ENCODE peak calls at places on chromosome 13, in six cellular contexts. I is KG1; E is H9; H is astrocyte; B is stimulated activated CD4-positive, alpha-beta T cell treated with anti-CD3 and anti-CD28 coated beads, Interleukin-2, amount 100 ng/mL, for 24 hours; L is NCI-H748 treated with DMSO at 0.1 percent for 48 hours. W is an unnamed sample.

GRCh38 chr13:27334774-27335490 is 64.3 kb downstream of the RASL11A start:
- DNase-seq in I (no peak), B (no peak), L (no peak), H (peak; percentile 46), E (no peak), W (peak; percentile 76)

GRCh38 chr13:95728957-95729356 is 52.0 kb downstream of the DNAJC3 start:
- DNase-seq in H (no peak), I (no peak), B (no peak), E (no peak), L (no peak), W (no peak)

GRCh38 chr13:76216729-76217128 is 580.6 kb downstream of the LMO7 start:
- DNase-seq in E (no peak), I (no peak), B (no peak), L (no peak), H (peak; percentile 10), W (no peak)

GRCh38 chr13:107765724-107766436 is 449.5 kb downstream of the LIG4 start:
- DNase-seq in I (no peak), H (peak; percentile 57), E (no peak), B (no peak), L (peak; percentile 96), W (no peak)

GRCh38 chr13:93227280-93227905 is 786 bp downstream of the GPC6 start:
- DNase-seq in E (peak; percentile 57), I (no peak), H (peak; percentile 47), B (no peak), L (peak; percentile 47), W (peak; percentile 46)

GRCh38 chr13:45500492-45501174 is 35.9 kb downstream of the COG3 start:
- DNase-seq in I (no peak), B (no peak), E (no peak), L (no peak), H (peak; percentile 96), W (peak; percentile 92)

GRCh38 chr13:35472308-35473008 is 4.0 kb downstream of the MAB21L1 start:
- DNase-seq in L (no peak), B (no peak), I (no peak), H (no peak), E (no peak), W (no peak)

GRCh38 chr13:41622545-41623429 is 165.4 kb downstream of the RGCC start:
- DNase-seq in H (peak; percentile 43), I (no peak), L (no peak), B (no peak), E (no peak), W (peak; percentile 48)

GRCh38 chr13:39336207-39336606 is 266.8 kb downstream of the LHFPL6 start:
- DNase-seq in I (no peak), E (no peak), B (no peak), H (no peak), L (no peak), W (no peak)

W was measured in amniotic epithelial cell.